ENCODE peak calls at places on chromosome 4, in ten cellular contexts. One of them, this sample, is unnamed.

GRCh38 chr4:96228463-96228862 is 388.6 kb downstream of the PDHA2 start:
- DNase-seq in MCF 10A: no peak
- DNase-seq in SW480: peak
- DNase-seq in kidney tubule cell: no peak
- DNase-seq in stimulated activated CD4-positive, alpha-beta T cell treated with anti-CD3 and anti-CD28 coated beads, TNF-alpha, amount 100 ng/mL, for 24 hours: no peak
- DNase-seq in activated CD8-positive, alpha-beta memory T cell treated with anti-CD3 and anti-CD28 coated beads for 1 hour: no peak
- DNase-seq in posterior cingulate gyrus: no peak
- DNase-seq in naive thymus-derived CD8-positive, alpha-beta T cell: no peak
- DNase-seq in amniotic stem cell: no peak
- DNase-seq in pancreas: no peak
- DNase-seq in this sample: no peak

GRCh38 chr4:47913858-47914218 is 545 bp downstream of the NFXL1 start:
- DNase-seq in MCF 10A: no peak
- DNase-seq in activated CD8-positive, alpha-beta memory T cell treated with anti-CD3 and anti-CD28 coated beads for 1 hour: peak
- DNase-seq in posterior cingulate gyrus: peak
- DNase-seq in SW480: peak
- DNase-seq in kidney tubule cell: peak
- DNase-seq in stimulated activated CD4-positive, alpha-beta T cell treated with anti-CD3 and anti-CD28 coated beads, TNF-alpha, amount 100 ng/mL, for 24 hours: peak
- DNase-seq in naive thymus-derived CD8-positive, alpha-beta T cell: peak
- DNase-seq in pancreas: peak
- DNase-seq in amniotic stem cell: no peak
- DNase-seq in this sample: no peak

GRCh38 chr4:1720163-1720983 is 750 bp downstream of the TMEM129 start:
- DNase-seq in amniotic stem cell: no peak
- DNase-seq in pancreas: peak
- DNase-seq in stimulated activated CD4-positive, alpha-beta T cell treated with anti-CD3 and anti-CD28 coated beads, TNF-alpha, amount 100 ng/mL, for 24 hours: no peak
- DNase-seq in MCF 10A: peak
- DNase-seq in activated CD8-positive, alpha-beta memory T cell treated with anti-CD3 and anti-CD28 coated beads for 1 hour: peak
- DNase-seq in posterior cingulate gyrus: peak
- DNase-seq in SW480: no peak
- DNase-seq in naive thymus-derived CD8-positive, alpha-beta T cell: peak
- DNase-seq in kidney tubule cell: peak
- DNase-seq in this sample: no peak

GRCh38 chr4:133869486-133869885 is 332.1 kb downstream of the PABPC4L start:
- DNase-seq in pancreas: no peak
- DNase-seq in stimulated activated CD4-positive, alpha-beta T cell treated with anti-CD3 and anti-CD28 coated beads, TNF-alpha, amount 100 ng/mL, for 24 hours: no peak
- DNase-seq in kidney tubule cell: no peak
- DNase-seq in amniotic stem cell: no peak
- DNase-seq in posterior cingulate gyrus: no peak
- DNase-seq in MCF 10A: no peak
- DNase-seq in activated CD8-positive, alpha-beta memory T cell treated with anti-CD3 and anti-CD28 coated beads for 1 hour: no peak
- DNase-seq in SW480: no peak
- DNase-seq in naive thymus-derived CD8-positive, alpha-beta T cell: no peak
- DNase-seq in this sample: no peak

GRCh38 chr4:172822322-172822721 is 346.3 kb upstream of the GALNT7 start:
- DNase-seq in MCF 10A: no peak
- DNase-seq in posterior cingulate gyrus: no peak
- DNase-seq in amniotic stem cell: no peak
- DNase-seq in stimulated activated CD4-positive, alpha-beta T cell treated with anti-CD3 and anti-CD28 coated beads, TNF-alpha, amount 100 ng/mL, for 24 hours: no peak
- DNase-seq in kidney tubule cell: no peak
- DNase-seq in naive thymus-derived CD8-positive, alpha-beta T cell: no peak
- DNase-seq in pancreas: no peak
- DNase-seq in activated CD8-positive, alpha-beta memory T cell treated with anti-CD3 and anti-CD28 coated beads for 1 hour: no peak
- DNase-seq in SW480: no peak
- DNase-seq in this sample: no peak

GRCh38 chr4:20251796-20252655 is at the start of gene SLIT2:
- DNase-seq in naive thymus-derived CD8-positive, alpha-beta T cell: no peak
- DNase-seq in posterior cingulate gyrus: peak
- DNase-seq in MCF 10A: peak
- DNase-seq in kidney tubule cell: peak
- DNase-seq in activated CD8-positive, alpha-beta memory T cell treated with anti-CD3 and anti-CD28 coated beads for 1 hour: no peak
- DNase-seq in SW480: peak
- DNase-seq in stimulated activated CD4-positive, alpha-beta T cell treated with anti-CD3 and anti-CD28 coated beads, TNF-alpha, amount 100 ng/mL, for 24 hours: no peak
- DNase-seq in pancreas: peak
- DNase-seq in amniotic stem cell: peak
- DNase-seq in this sample: no peak

GRCh38 chr4:82043081-82043808 is 330.5 kb downstream of the HNRNPD start:
- DNase-seq in amniotic stem cell: no peak
- DNase-seq in pancreas: peak
- DNase-seq in SW480: peak
- DNase-seq in stimulated activated CD4-positive, alpha-beta T cell treated with anti-CD3 and anti-CD28 coated beads, TNF-alpha, amount 100 ng/mL, for 24 hours: no peak
- DNase-seq in naive thymus-derived CD8-positive, alpha-beta T cell: no peak
- DNase-seq in MCF 10A: peak
- DNase-seq in kidney tubule cell: peak
- DNase-seq in activated CD8-positive, alpha-beta memory T cell treated with anti-CD3 and anti-CD28 coated beads for 1 hour: no peak
- DNase-seq in posterior cingulate gyrus: no peak
- DNase-seq in this sample: no peak

GRCh38 chr4:169640261-169640880 is 20.0 kb downstream of the CLCN3 start:
- DNase-seq in stimulated activated CD4-positive, alpha-beta T cell treated with anti-CD3 and anti-CD28 coated beads, TNF-alpha, amount 100 ng/mL, for 24 hours: no peak
- DNase-seq in naive thymus-derived CD8-positive, alpha-beta T cell: no peak
- DNase-seq in kidney tubule cell: no peak
- DNase-seq in SW480: no peak
- DNase-seq in activated CD8-positive, alpha-beta memory T cell treated with anti-CD3 and anti-CD28 coated beads for 1 hour: no peak
- DNase-seq in posterior cingulate gyrus: no peak
- DNase-seq in amniotic stem cell: peak
- DNase-seq in pancreas: no peak
- DNase-seq in MCF 10A: no peak
- DNase-seq in this sample: no peak

GRCh38 chr4:184313710-184314659 is 96.3 kb upstream of the ENPP6 start:
- DNase-seq in MCF 10A: no peak
- DNase-seq in stimulated activated CD4-positive, alpha-beta T cell treated with anti-CD3 and anti-CD28 coated beads, TNF-alpha, amount 100 ng/mL, for 24 hours: no peak
- DNase-seq in SW480: no peak
- DNase-seq in naive thymus-derived CD8-positive, alpha-beta T cell: no peak
- DNase-seq in posterior cingulate gyrus: no peak
- DNase-seq in kidney tubule cell: no peak
- DNase-seq in pancreas: no peak
- DNase-seq in activated CD8-positive, alpha-beta memory T cell treated with anti-CD3 and anti-CD28 coated beads for 1 hour: no peak
- DNase-seq in amniotic stem cell: no peak
- DNase-seq in this sample: no peak

GRCh38 chr4:115159141-115159540 is 45.7 kb upstream of the NDST4 start:
- DNase-seq in SW480: no peak
- DNase-seq in posterior cingulate gyrus: no peak
- DNase-seq in MCF 10A: no peak
- DNase-seq in stimulated activated CD4-positive, alpha-beta T cell treated with anti-CD3 and anti-CD28 coated beads, TNF-alpha, amount 100 ng/mL, for 24 hours: no peak
- DNase-seq in naive thymus-derived CD8-positive, alpha-beta T cell: no peak
- DNase-seq in amniotic stem cell: peak
- DNase-seq in kidney tubule cell: no peak
- DNase-seq in pancreas: no peak
- DNase-seq in activated CD8-positive, alpha-beta memory T cell treated with anti-CD3 and anti-CD28 coated beads for 1 hour: no peak
- DNase-seq in this sample: no peak

GRCh38 chr4:1039493-1040343 is 28.3 kb downstream of the FGFRL1 start:
- DNase-seq in stimulated activated CD4-positive, alpha-beta T cell treated with anti-CD3 and anti-CD28 coated beads, TNF-alpha, amount 100 ng/mL, for 24 hours: no peak
- DNase-seq in SW480: peak
- DNase-seq in naive thymus-derived CD8-positive, alpha-beta T cell: no peak
- DNase-seq in MCF 10A: peak
- DNase-seq in activated CD8-positive, alpha-beta memory T cell treated with anti-CD3 and anti-CD28 coated beads for 1 hour: no peak
- DNase-seq in amniotic stem cell: peak
- DNase-seq in pancreas: peak
- DNase-seq in posterior cingulate gyrus: no peak
- DNase-seq in kidney tubule cell: peak
- DNase-seq in this sample: no peak